ENCODE peak calls at places on chromosomes 7 and 10, in seven cellular contexts. One of them, this sample, is unnamed.
A peak's percentile ranks its signal among the peaks of the same experiment; 100 is the strongest.

GRCh38 chr10:119313024-119313423 is 105.7 kb downstream of the GRK5 start:
- DNase-seq in H1: no peak
- DNase-seq in IMR-90: no peak
- DNase-seq in trophoblast cell: no peak
- DNase-seq in H9: no peak
- DNase-seq in mesenchymal stem cell: no peak
- DNase-seq in mesendoderm: no peak
- DNase-seq in this sample: no peak

GRCh38 chr7:111108526-111108925 is 17.6 kb downstream of the LRRN3 start:
- DNase-seq in mesendoderm: no peak
- DNase-seq in H9: no peak
- DNase-seq in trophoblast cell: no peak
- DNase-seq in H1: no peak
- DNase-seq in IMR-90: peak; percentile 46
- DNase-seq in mesenchymal stem cell: peak; percentile 4
- DNase-seq in this sample: no peak

GRCh38 chr7:32059289-32060045 is 10.7 kb downstream of the PDE1C start:
- DNase-seq in trophoblast cell: no peak
- DNase-seq in mesendoderm: peak; percentile 4
- DNase-seq in H1: no peak
- DNase-seq in H9: no peak
- DNase-seq in IMR-90: peak; percentile 71
- DNase-seq in mesenchymal stem cell: peak; percentile 67
- DNase-seq in this sample: no peak

GRCh38 chr7:152674860-152675760 is 831 bp downstream of the XRCC2 start:
- DNase-seq in H9: no peak
- DNase-seq in mesendoderm: peak; percentile 58
- DNase-seq in H1: no peak
- DNase-seq in IMR-90: peak; percentile 29
- DNase-seq in mesenchymal stem cell: peak; percentile 74
- DNase-seq in trophoblast cell: peak; percentile 30
- DNase-seq in this sample: no peak

GRCh38 chr10:125024496-125025234 is 82.7 kb downstream of the ZRANB1 start:
- DNase-seq in H9: no peak
- DNase-seq in trophoblast cell: peak; percentile 73
- DNase-seq in mesendoderm: no peak
- DNase-seq in mesenchymal stem cell: no peak
- DNase-seq in H1: no peak
- DNase-seq in IMR-90: no peak
- DNase-seq in this sample: no peak

GRCh38 chr7:47148541-47149207 is 433.2 kb downstream of the TNS3 start:
- DNase-seq in trophoblast cell: no peak
- DNase-seq in mesendoderm: peak; percentile 3
- DNase-seq in mesenchymal stem cell: peak; percentile 59
- DNase-seq in H1: no peak
- DNase-seq in H9: no peak
- DNase-seq in IMR-90: peak; percentile 53
- DNase-seq in this sample: no peak

GRCh38 chr10:104327745-104328635 is 10.3 kb downstream of the ITPRIP start:
- DNase-seq in IMR-90: peak; percentile 89
- DNase-seq in mesendoderm: peak; percentile 64
- DNase-seq in H1: no peak
- DNase-seq in mesenchymal stem cell: peak; percentile 93
- DNase-seq in trophoblast cell: peak; percentile 82
- DNase-seq in H9: peak; percentile 49
- DNase-seq in this sample: no peak

GRCh38 chr10:35507519-35508109 is 97.5 kb upstream of the GJD4 start:
- DNase-seq in trophoblast cell: no peak
- DNase-seq in H1: no peak
- DNase-seq in mesendoderm: no peak
- DNase-seq in mesenchymal stem cell: no peak
- DNase-seq in H9: no peak
- DNase-seq in IMR-90: no peak
- DNase-seq in this sample: no peak

GRCh38 chr7:75642810-75643486 is 95.8 kb downstream of the HIP1 start:
- DNase-seq in H1: no peak
- DNase-seq in trophoblast cell: peak; percentile 90
- DNase-seq in IMR-90: peak; percentile 66
- DNase-seq in H9: peak; percentile 76
- DNase-seq in mesenchymal stem cell: peak; percentile 65
- DNase-seq in mesendoderm: peak; percentile 88
- DNase-seq in this sample: no peak

GRCh38 chr7:105429746-105430612 is 41.3 kb upstream of the SRPK2 start:
- DNase-seq in H1: no peak
- DNase-seq in H9: peak; percentile 34
- DNase-seq in mesendoderm: peak; percentile 70
- DNase-seq in trophoblast cell: peak; percentile 82
- DNase-seq in IMR-90: peak; percentile 47
- DNase-seq in mesenchymal stem cell: peak; percentile 33
- DNase-seq in this sample: no peak

GRCh38 chr10:71864861-71865473 is 13.9 kb upstream of the PSAP start:
- DNase-seq in IMR-90: peak; percentile 83
- DNase-seq in mesendoderm: no peak
- DNase-seq in H1: no peak
- DNase-seq in H9: no peak
- DNase-seq in mesenchymal stem cell: peak; percentile 76
- DNase-seq in trophoblast cell: no peak
- DNase-seq in this sample: no peak

GRCh38 chr7:18455644-18456043 is 39.9 kb upstream of the HDAC9 start:
- DNase-seq in mesenchymal stem cell: no peak
- DNase-seq in H1: no peak
- DNase-seq in H9: no peak
- DNase-seq in mesendoderm: no peak
- DNase-seq in IMR-90: no peak
- DNase-seq in trophoblast cell: no peak
- DNase-seq in this sample: no peak

GRCh38 chr10:127945335-127945734 is 38.4 kb downstream of the PTPRE start:
- DNase-seq in H1: no peak
- DNase-seq in IMR-90: peak; percentile 17
- DNase-seq in mesendoderm: no peak
- DNase-seq in H9: no peak
- DNase-seq in mesenchymal stem cell: peak; percentile 70
- DNase-seq in trophoblast cell: peak; percentile 99
- DNase-seq in this sample: no peak

GRCh38 chr10:35300063-35300699 is 36.1 kb upstream of the CCNY start:
- DNase-seq in mesendoderm: peak; percentile 43
- DNase-seq in H9: no peak
- DNase-seq in H1: peak; percentile 5
- DNase-seq in mesenchymal stem cell: peak; percentile 22
- DNase-seq in trophoblast cell: peak; percentile 34
- DNase-seq in IMR-90: peak; percentile 43
- DNase-seq in this sample: no peak

GRCh38 chr7:39313958-39314357 is 252.2 kb upstream of the YAE1 start:
- DNase-seq in H1: no peak
- DNase-seq in mesendoderm: peak; percentile 21
- DNase-seq in trophoblast cell: peak; percentile 22
- DNase-seq in IMR-90: no peak
- DNase-seq in H9: peak; percentile 39
- DNase-seq in mesenchymal stem cell: no peak
- DNase-seq in this sample: no peak

GRCh38 chr10:111551001-111551400 is 474.2 kb downstream of the ADRA2A start:
- DNase-seq in IMR-90: no peak
- DNase-seq in mesendoderm: no peak
- DNase-seq in trophoblast cell: no peak
- DNase-seq in H1: no peak
- DNase-seq in mesenchymal stem cell: peak; percentile 26
- DNase-seq in H9: no peak
- DNase-seq in this sample: no peak

GRCh38 chr7:67788689-67789088 is 792.1 kb downstream of the TYW1 start:
- DNase-seq in H1: peak; percentile 5
- DNase-seq in mesendoderm: no peak
- DNase-seq in trophoblast cell: no peak
- DNase-seq in mesenchymal stem cell: no peak
- DNase-seq in IMR-90: no peak
- DNase-seq in H9: no peak
- DNase-seq in this sample: no peak

GRCh38 chr10:110399163-110400094 is 94.7 kb upstream of the SMNDC1 start:
- DNase-seq in IMR-90: peak; percentile 99
- DNase-seq in H9: no peak
- DNase-seq in H1: no peak
- DNase-seq in mesendoderm: no peak
- DNase-seq in trophoblast cell: peak; percentile 99
- DNase-seq in mesenchymal stem cell: peak; percentile 91
- DNase-seq in this sample: no peak

GRCh38 chr10:14048930-14049613 is 281.7 kb downstream of the FRMD4A start:
- DNase-seq in mesenchymal stem cell: no peak
- DNase-seq in trophoblast cell: no peak
- DNase-seq in IMR-90: no peak
- DNase-seq in H1: no peak
- DNase-seq in mesendoderm: no peak
- DNase-seq in H9: no peak
- DNase-seq in this sample: no peak

GRCh38 chr7:24880886-24881285 is 99.1 kb downstream of the OSBPL3 start:
- DNase-seq in mesenchymal stem cell: no peak
- DNase-seq in H1: no peak
- DNase-seq in trophoblast cell: no peak
- DNase-seq in IMR-90: no peak
- DNase-seq in mesendoderm: no peak
- DNase-seq in H9: no peak
- DNase-seq in this sample: no peak

GRCh38 chr10:132585732-132586722 is 48.4 kb downstream of the INPP5A start:
- DNase-seq in mesendoderm: no peak
- DNase-seq in H9: no peak
- DNase-seq in mesenchymal stem cell: no peak
- DNase-seq in IMR-90: no peak
- DNase-seq in trophoblast cell: peak; percentile 20
- DNase-seq in H1: no peak
- DNase-seq in this sample: no peak

GRCh38 chr7:110090113-110090820 is 1000.7 kb upstream of the LRRN3 start:
- DNase-seq in IMR-90: peak; percentile 37
- DNase-seq in mesenchymal stem cell: peak; percentile 32
- DNase-seq in H9: no peak
- DNase-seq in H1: no peak
- DNase-seq in mesendoderm: peak; percentile 42
- DNase-seq in trophoblast cell: peak; percentile 60
- DNase-seq in this sample: no peak

GRCh38 chr10:29409241-29410051 is 120.6 kb downstream of the LYZL1 start:
- DNase-seq in mesendoderm: peak; percentile 7
- DNase-seq in H9: no peak
- DNase-seq in trophoblast cell: peak; percentile 76
- DNase-seq in mesenchymal stem cell: no peak
- DNase-seq in IMR-90: peak; percentile 61
- DNase-seq in H1: no peak
- DNase-seq in this sample: no peak

GRCh38 chr10:83539528-83540308 is 599.6 kb upstream of the GHITM start:
- DNase-seq in mesenchymal stem cell: peak; percentile 92
- DNase-seq in H1: no peak
- DNase-seq in mesendoderm: peak; percentile 30
- DNase-seq in H9: peak; percentile 48
- DNase-seq in IMR-90: no peak
- DNase-seq in trophoblast cell: peak; percentile 42
- DNase-seq in this sample: no peak

GRCh38 chr7:25964483-25964961 is 187.5 kb upstream of the NFE2L3 start:
- DNase-seq in trophoblast cell: no peak
- DNase-seq in mesendoderm: no peak
- DNase-seq in H9: no peak
- DNase-seq in mesenchymal stem cell: no peak
- DNase-seq in IMR-90: no peak
- DNase-seq in H1: no peak
- DNase-seq in this sample: no peak

GRCh38 chr7:16727736-16728135 is 25.8 kb upstream of the TSPAN13 start:
- DNase-seq in H9: no peak
- DNase-seq in trophoblast cell: no peak
- DNase-seq in mesendoderm: no peak
- DNase-seq in mesenchymal stem cell: no peak
- DNase-seq in H1: no peak
- DNase-seq in IMR-90: peak; percentile 24
- DNase-seq in this sample: no peak

GRCh38 chr7:80876894-80877414 is 41.9 kb downstream of the SEMA3C start:
- DNase-seq in H9: no peak
- DNase-seq in H1: no peak
- DNase-seq in IMR-90: peak; percentile 56
- DNase-seq in mesenchymal stem cell: peak; percentile 82
- DNase-seq in mesendoderm: peak; percentile 21
- DNase-seq in trophoblast cell: peak; percentile 87
- DNase-seq in this sample: no peak

DNA sequence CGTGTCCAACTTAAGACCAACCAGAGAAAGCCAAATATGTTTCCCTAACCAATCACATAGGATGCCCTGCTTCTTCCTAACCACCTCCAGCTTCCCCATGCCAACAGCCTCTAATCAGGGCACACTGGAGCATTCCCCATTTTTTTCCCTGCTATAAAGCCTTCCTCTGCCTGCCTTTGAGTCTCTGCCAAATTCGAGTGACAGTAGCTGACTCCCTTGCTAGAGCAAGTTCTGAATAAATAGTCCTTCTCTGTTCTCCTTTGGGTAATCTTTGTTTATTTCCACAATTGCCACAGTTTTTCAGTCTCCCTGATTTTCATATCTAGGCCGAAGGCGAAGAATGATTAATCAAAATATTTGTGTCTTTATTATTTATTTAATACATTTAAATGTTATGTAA is 96.7 kb downstream of the ANLN start:
- DNase-seq in H1: no peak
- DNase-seq in mesendoderm: no peak
- DNase-seq in trophoblast cell: no peak
- DNase-seq in IMR-90: no peak
- DNase-seq in H9: no peak
- DNase-seq in mesenchymal stem cell: no peak
- DNase-seq in this sample: no peak
- H3K23ac ChIP-seq in H1: no peak overlapping the region
- H3K23ac ChIP-seq in mesendoderm: no peak overlapping the region
- H3K23ac ChIP-seq in trophoblast cell: no peak overlapping the region
- H3K23ac ChIP-seq in IMR-90: no peak overlapping the region
- H3K23ac ChIP-seq in H9: no peak overlapping the region
- H3K23ac ChIP-seq in mesenchymal stem cell: no peak overlapping the region
- H3K23ac ChIP-seq in this sample: no peak overlapping the region

GRCh38 chr10:9076066-9076465 is 1021.6 kb downstream of the GATA3 start:
- DNase-seq in H9: no peak
- DNase-seq in IMR-90: no peak
- DNase-seq in mesendoderm: no peak
- DNase-seq in H1: no peak
- DNase-seq in trophoblast cell: no peak
- DNase-seq in mesenchymal stem cell: no peak
- DNase-seq in this sample: no peak
- H3K23ac ChIP-seq in H9: no peak overlapping the region
- H3K23ac ChIP-seq in IMR-90: no peak overlapping the region
- H3K23ac ChIP-seq in mesendoderm: no peak overlapping the region
- H3K23ac ChIP-seq in H1: no peak overlapping the region
- H3K23ac ChIP-seq in trophoblast cell: no peak overlapping the region
- H3K23ac ChIP-seq in mesenchymal stem cell: no peak overlapping the region
- H3K23ac ChIP-seq in this sample: no peak overlapping the region

DNA sequence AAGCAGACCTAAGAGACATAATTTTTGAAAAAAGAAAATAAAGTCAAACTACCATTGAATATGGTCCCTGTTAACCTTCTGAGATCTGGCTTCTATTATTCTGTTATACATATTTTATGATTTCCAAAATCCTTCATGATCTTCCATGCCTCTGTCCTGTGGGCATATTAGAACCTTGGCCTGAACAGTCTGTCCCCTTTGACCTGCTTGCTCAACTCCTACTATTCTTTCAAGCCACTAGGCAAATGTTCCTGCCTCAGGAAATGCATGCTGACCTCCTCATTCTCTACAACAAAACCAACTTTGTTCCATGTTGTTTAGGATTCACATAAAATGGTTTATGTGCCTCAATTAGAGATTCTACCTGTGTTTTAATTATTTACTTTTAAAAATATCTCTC is 544.8 kb upstream of the LRRTM3 start:
- DNase-seq in IMR-90: no peak
- DNase-seq in mesenchymal stem cell: no peak
- DNase-seq in trophoblast cell: no peak
- DNase-seq in mesendoderm: no peak
- DNase-seq in H9: no peak
- DNase-seq in H1: no peak
- DNase-seq in this sample: no peak
- H3K23ac ChIP-seq in IMR-90: no peak overlapping the region
- H3K23ac ChIP-seq in mesenchymal stem cell: no peak overlapping the region
- H3K23ac ChIP-seq in trophoblast cell: no peak overlapping the region
- H3K23ac ChIP-seq in mesendoderm: no peak overlapping the region
- H3K23ac ChIP-seq in H9: no peak overlapping the region
- H3K23ac ChIP-seq in H1: no peak overlapping the region
- H3K23ac ChIP-seq in this sample: no peak overlapping the region

GRCh38 chr10:101060036-101060950 is 1.5 kb upstream of the KAZALD1 start:
- DNase-seq in H9: peak; percentile 90
- DNase-seq in IMR-90: peak; percentile 95
- DNase-seq in mesenchymal stem cell: peak; percentile 98
- DNase-seq in H1: no peak
- DNase-seq in trophoblast cell: peak; percentile 100
- DNase-seq in mesendoderm: peak; percentile 98
- DNase-seq in this sample: peak; percentile 95
- H3K23ac ChIP-seq in H9: no peak overlapping the region
- H3K23ac ChIP-seq in IMR-90: peak overlapping the region; percentile 100
- H3K23ac ChIP-seq in mesenchymal stem cell: peak overlapping the region; percentile 70
- H3K23ac ChIP-seq in H1: no peak overlapping the region
- H3K23ac ChIP-seq in trophoblast cell: no peak overlapping the region
- H3K23ac ChIP-seq in mesendoderm: no peak overlapping the region
- H3K23ac ChIP-seq in this sample: peak overlapping the region; percentile 68

This sample was measured in neuronal stem cell.